ENCODE peak calls at places on chromosomes 4 and X, in five cellular contexts. I is left ventricle myocardium inferior; H is SJSA1; V is CD8-positive, alpha-beta memory T cell; X is MM.1S. P is an unnamed sample. For H3K4me1 and H3K27me3, the result is how much of the 10 kb centered on the place peaks cover.

GRCh38 chrX:327660-328126 is 9.1 kb upstream of the GTPBP6 start:
- DNase-seq in I (peak), H (no peak), V (no peak), X (no peak), P (peak)

GRCh38 chr4:186243331-186243730 is 16.0 kb downstream of the KLKB1 start:
- DNase-seq in I (no peak), H (no peak), V (no peak), X (no peak), P (no peak)

GRCh38 chr4:2417765-2418651 is at the start of gene ZFYVE28:
- DNase-seq in I (no peak), H (peak), V (no peak), X (no peak), P (peak)

GRCh38 chr4:26916195-26916594 is 55.6 kb downstream of the STIM2 start:
- DNase-seq in I (no peak), H (no peak), V (no peak), X (no peak), P (no peak)

GRCh38 chr4:166957451-166957850 is 276.8 kb downstream of the SPOCK3 start:
- DNase-seq in I (no peak), H (no peak), V (no peak), X (no peak), P (no peak)

GRCh38 chrX:130296743-130297142 is 28.0 kb upstream of the ZNF280C start:
- DNase-seq in I (no peak), H (no peak), V (no peak), X (peak), P (no peak)

GRCh38 chrX:38973327-38973726 is 172.1 kb downstream of the MID1IP1 start:
- DNase-seq in I (no peak), H (peak), V (no peak), X (no peak), P (peak)

GRCh38 chrX:23919706-23920320 is 12.0 kb downstream of the CXorf58 start:
- DNase-seq in I (no peak), H (no peak), V (no peak), X (no peak), P (no peak)

GRCh38 chrX:155022587-155022986 is at the start of gene F8:
- DNase-seq in I (no peak), H (no peak), V (no peak), X (no peak), P (no peak)

GRCh38 chrX:17242470-17242869 is 132.5 kb upstream of the NHS start:
- DNase-seq in I (no peak), H (peak), V (no peak), X (peak), P (no peak)

GRCh38 chr4:87882321-87882720 is 49.6 kb downstream of the MEPE start:
- DNase-seq in I (no peak), H (no peak), V (no peak), X (no peak), P (no peak)

GRCh38 chr4:182928061-182928460 is 10.9 kb upstream of the DCTD start:
- DNase-seq in I (no peak), H (peak), V (no peak), X (no peak), P (no peak)

GRCh38 chrX:71626576-71626975 is 8.3 kb upstream of the CXCR3 start:
- DNase-seq in I (no peak), H (no peak), V (no peak), X (no peak), P (peak)

GRCh38 chr4:39043058-39043696 is 11.0 kb upstream of the TMEM156 start:
- DNase-seq in I (no peak), H (peak), V (no peak), X (no peak), P (peak)

DNA sequence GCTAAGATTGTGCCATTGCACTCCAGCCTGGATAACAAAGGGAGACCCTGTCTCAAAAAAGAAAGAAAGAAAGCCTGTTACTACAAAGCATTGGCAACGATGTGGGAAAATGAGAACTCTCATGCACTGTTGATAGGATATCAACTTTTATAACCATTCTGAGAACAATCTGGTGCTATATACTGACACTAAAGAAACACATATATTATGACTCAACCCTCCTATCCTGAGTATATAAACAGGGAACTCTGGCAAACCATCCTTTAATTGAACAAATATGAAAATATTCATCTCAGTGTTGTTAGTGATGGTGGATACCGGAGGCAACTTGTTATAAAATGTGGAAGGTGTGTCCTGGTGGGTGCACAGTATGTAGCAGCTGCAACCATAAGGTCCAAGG is 53.0 kb upstream of the SOD3 start:
- DNase-seq in I (no peak), H (no peak), V (no peak), X (no peak), P (no peak)
- H3K27ac ChIP-seq in I (no peak), H (no peak), V (no peak), X (no peak), P (no peak)

GRCh38 chr4:57061395-57061794 is 48.8 kb downstream of the IGFBP7 start:
- DNase-seq in I (no peak), H (peak), V (no peak), X (no peak), P (no peak)

GRCh38 chr4:57065730-57066482 is 44.3 kb downstream of the IGFBP7 start:
- DNase-seq in I (no peak), H (peak), V (no peak), X (no peak), P (no peak)

GRCh38 chr4:57063518-57063917 is 46.7 kb downstream of the IGFBP7 start:
- DNase-seq in I (no peak), H (no peak), V (no peak), X (no peak), P (no peak)

GRCh38 chr4:57064811-57065711 is 45.1 kb downstream of the IGFBP7 start:
- DNase-seq in I (peak), H (peak), V (no peak), X (no peak), P (no peak)

GRCh38 chr4:57064120-57064519 is 46.1 kb downstream of the IGFBP7 start:
- DNase-seq in I (no peak), H (no peak), V (no peak), X (no peak), P (no peak)
- H3K4me1 ChIP-seq in I (half or more), H (half or more), V (under half), X (under half), P (under half)

DNA sequence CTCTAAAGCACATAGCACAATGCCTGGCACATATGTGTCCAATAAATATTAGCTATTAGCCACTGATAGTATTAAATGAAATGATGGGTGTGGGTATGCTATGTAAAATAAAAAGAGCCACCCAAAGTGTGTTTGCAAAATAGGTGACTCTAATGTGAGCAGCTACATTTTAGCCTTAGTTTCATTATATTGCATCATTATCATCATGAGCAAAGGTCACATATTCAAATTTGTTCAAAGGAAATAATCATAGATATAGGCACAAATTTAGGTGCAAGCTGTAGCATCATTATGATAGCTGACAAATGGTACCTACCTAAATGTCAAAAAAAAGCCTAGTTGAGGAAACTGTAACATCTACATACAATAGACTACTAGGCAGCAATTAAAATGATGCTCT is 373.9 kb upstream of the FGF13 start:
- DNase-seq in I (no peak), H (no peak), V (no peak), X (no peak), P (no peak)
- H3K27me3 ChIP-seq in I (under half), H (under half), V (under half), X (under half), P (under half)

DNA sequence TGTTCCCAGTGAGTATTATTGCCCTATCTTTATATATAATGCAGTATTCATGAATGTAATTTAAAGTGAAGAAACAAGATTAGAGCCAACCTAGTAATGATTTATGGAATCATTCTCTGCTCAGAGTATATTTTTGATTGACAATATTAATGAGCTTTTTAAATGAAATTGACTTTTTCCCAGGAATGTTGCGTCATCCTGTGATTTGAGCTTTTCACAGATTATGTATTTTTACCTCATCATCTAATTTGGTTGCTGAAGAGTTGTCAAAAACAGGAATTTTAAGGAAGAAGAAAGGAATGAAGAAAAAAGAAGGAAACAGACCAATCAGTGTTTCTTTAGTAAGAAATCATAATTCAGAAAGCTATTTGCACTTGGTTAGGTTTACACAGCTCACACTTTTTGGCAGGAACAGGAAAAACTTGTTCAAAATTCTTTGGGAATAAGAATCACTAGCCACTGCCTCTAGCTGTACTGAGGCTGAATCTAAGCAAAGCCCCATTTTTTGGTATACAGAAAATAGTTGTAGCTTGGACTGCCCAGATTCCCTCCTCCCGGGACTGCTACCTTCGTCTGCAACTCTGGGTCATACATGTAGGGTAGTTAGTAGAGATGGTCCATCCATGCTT is 27.3 kb downstream of the EXOC1 start:
- DNase-seq in I (no peak), H (no peak), V (no peak), X (no peak), P (no peak)
- H3K27ac ChIP-seq in I (no peak), H (no peak), V (no peak), X (no peak), P (no peak)

GRCh38 chr4:25862411-25863346 is at the start of gene SEL1L3:
- DNase-seq in I (peak), H (no peak), V (peak), X (peak), P (peak)
- H3K4me1 ChIP-seq in I (half or more), H (under half), V (under half), X (under half), P (under half)

GRCh38 chrX:48933757-48934156 is 14.9 kb upstream of the PIM2 start:
- DNase-seq in I (no peak), H (no peak), V (no peak), X (peak), P (no peak)
- H3K27me3 ChIP-seq in I (under half), H (under half), V (under half), X (under half), P (under half)

GRCh38 chr4:77075869-77076801 is at the start of gene CCNI:
- DNase-seq in I (peak), H (peak), V (peak), X (peak), P (peak)

GRCh38 chr4:77074961-77075855 is 581 bp downstream of the CCNI start:
- DNase-seq in I (peak), H (peak), V (peak), X (peak), P (peak)

GRCh38 chr4:77073106-77073858 is 2.5 kb downstream of the CCNI start:
- DNase-seq in I (no peak), H (no peak), V (no peak), X (no peak), P (no peak)

GRCh38 chr4:77073981-77074865 is 1.6 kb downstream of the CCNI start:
- DNase-seq in I (no peak), H (no peak), V (no peak), X (no peak), P (no peak)

DNA sequence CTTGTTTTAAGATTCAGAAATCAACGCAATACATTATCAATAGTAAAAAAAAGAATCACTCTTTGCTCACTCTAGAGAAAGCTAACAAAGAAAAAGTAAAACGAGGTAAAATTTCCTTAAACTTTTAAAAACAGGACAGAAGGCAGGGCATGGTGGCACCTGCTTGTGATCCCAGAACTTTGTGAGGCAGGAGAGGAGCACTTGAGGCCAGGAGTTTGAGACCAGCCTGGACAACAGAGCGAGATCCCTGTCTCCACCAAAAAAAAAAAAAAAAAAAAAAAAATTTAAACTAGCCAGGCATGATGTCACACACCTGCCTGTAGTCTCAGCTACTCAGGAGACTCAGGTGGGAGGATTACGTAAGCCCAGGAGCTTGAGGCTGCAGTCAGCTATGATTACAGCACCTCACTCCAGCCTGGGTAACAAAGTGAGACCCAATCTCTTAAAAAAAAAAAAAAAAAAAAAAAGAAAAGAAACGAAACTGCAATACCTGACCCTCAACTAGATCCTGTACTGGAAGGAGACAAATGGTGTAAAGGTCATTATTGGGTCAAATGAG is 3.5 kb downstream of the CCNI start:
- DNase-seq in I (no peak), H (no peak), V (peak), X (peak), P (no peak)
- H3K27ac ChIP-seq in I (peak), H (no peak), V (no peak), X (no peak), P (peak)

DNA sequence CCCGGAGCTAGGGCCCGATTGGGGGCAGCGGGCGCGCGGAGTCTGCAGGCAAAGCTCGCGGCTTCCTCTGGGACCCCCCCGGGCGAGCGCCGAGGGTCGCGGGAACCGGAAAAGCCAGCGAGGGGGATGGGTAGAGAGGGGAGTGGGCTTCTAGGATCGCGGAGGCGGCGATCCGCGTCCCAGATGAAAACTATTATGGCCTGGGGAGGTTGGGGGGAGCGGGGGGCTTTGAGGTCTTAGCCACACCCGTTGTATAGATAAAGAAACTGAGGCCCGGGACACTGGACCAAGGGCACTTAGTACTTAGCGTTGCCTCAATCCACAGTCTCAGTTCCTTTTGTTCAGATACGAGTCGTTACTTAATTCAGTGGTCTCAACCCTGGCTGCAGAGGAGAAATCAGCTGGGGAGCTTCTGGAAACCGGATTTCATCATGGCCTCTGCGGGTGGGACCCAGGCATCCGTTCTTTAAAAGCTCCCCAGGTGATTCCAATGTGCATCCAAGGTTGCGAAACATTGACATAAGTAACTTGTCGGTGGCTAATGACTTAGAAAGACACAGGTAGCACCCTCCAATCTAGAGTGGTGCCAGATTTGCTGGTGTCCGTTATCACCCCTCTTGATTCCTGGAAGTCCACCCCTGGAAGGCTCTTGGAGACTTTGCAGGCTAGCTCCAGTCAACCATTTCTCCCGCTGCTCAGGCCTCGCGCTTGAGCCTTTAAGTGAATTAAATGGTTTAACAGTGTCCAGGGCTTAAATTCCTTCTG is 90.7 kb downstream of the GEMIN8 start:
- DNase-seq in I (no peak), H (no peak), V (no peak), X (no peak), P (no peak)
- H3K4me1 ChIP-seq in I (under half), H (under half), V (under half), X (under half), P (under half)

P was measured in lower lobe of right lung.